ENCODE peak calls at places on chromosomes 5 and 9, in seven cellular contexts. One of them, this sample, is unnamed. For H3K79me2, the result is how much of the 10 kb centered on the place peaks cover.

GRCh38 chr5:42759456-42759855 is 2.8 kb downstream of the CCDC152 start:
- DNase-seq in hepatocyte: no peak
- DNase-seq in OCI-LY7: no peak
- DNase-seq in MM.1S: no peak
- DNase-seq in SK-N-SH: no peak
- DNase-seq in GM23338: no peak
- DNase-seq in neural progenitor cell: no peak
- DNase-seq in this sample: no peak

GRCh38 chr9:120710110-120710981 is 3.9 kb downstream of the MEGF9 start:
- DNase-seq in hepatocyte: no peak
- DNase-seq in OCI-LY7: peak
- DNase-seq in MM.1S: peak
- DNase-seq in SK-N-SH: peak
- DNase-seq in GM23338: peak
- DNase-seq in neural progenitor cell: peak
- DNase-seq in this sample: peak

GRCh38 chr5:54959673-54960418 is 25.5 kb downstream of the ESM1 start:
- DNase-seq in hepatocyte: no peak
- DNase-seq in OCI-LY7: peak
- DNase-seq in MM.1S: no peak
- DNase-seq in SK-N-SH: no peak
- DNase-seq in GM23338: peak
- DNase-seq in neural progenitor cell: peak
- DNase-seq in this sample: peak

GRCh38 chr5:73596705-73597328 is 29.2 kb upstream of the ARHGEF28 start:
- DNase-seq in hepatocyte: peak
- DNase-seq in OCI-LY7: peak
- DNase-seq in MM.1S: peak
- DNase-seq in SK-N-SH: peak
- DNase-seq in GM23338: peak
- DNase-seq in neural progenitor cell: peak
- DNase-seq in this sample: peak

GRCh38 chr9:132877818-132878694 is at the start of gene AK8:
- DNase-seq in hepatocyte: peak
- DNase-seq in OCI-LY7: peak
- DNase-seq in MM.1S: peak
- DNase-seq in SK-N-SH: peak
- DNase-seq in GM23338: peak
- DNase-seq in neural progenitor cell: peak
- DNase-seq in this sample: peak

GRCh38 chr5:103942587-103943186 is 380.1 kb upstream of the NUDT12 start:
- DNase-seq in hepatocyte: no peak
- DNase-seq in OCI-LY7: no peak
- DNase-seq in MM.1S: peak
- DNase-seq in SK-N-SH: peak
- DNase-seq in GM23338: no peak
- DNase-seq in neural progenitor cell: no peak
- DNase-seq in this sample: no peak

GRCh38 chr5:145830594-145830993 is 4.5 kb downstream of the PRELID2 start:
- DNase-seq in hepatocyte: no peak
- DNase-seq in OCI-LY7: no peak
- DNase-seq in MM.1S: no peak
- DNase-seq in SK-N-SH: no peak
- DNase-seq in GM23338: no peak
- DNase-seq in neural progenitor cell: no peak
- DNase-seq in this sample: peak

GRCh38 chr5:62578540-62578939 is at the start of gene LRRC70:
- DNase-seq in hepatocyte: peak
- DNase-seq in OCI-LY7: peak
- DNase-seq in MM.1S: peak
- DNase-seq in SK-N-SH: no peak
- DNase-seq in GM23338: peak
- DNase-seq in neural progenitor cell: peak
- DNase-seq in this sample: peak

GRCh38 chr5:57368010-57368409 is 114.6 kb downstream of the ACTBL2 start:
- DNase-seq in hepatocyte: no peak
- DNase-seq in OCI-LY7: no peak
- DNase-seq in MM.1S: no peak
- DNase-seq in SK-N-SH: peak
- DNase-seq in GM23338: no peak
- DNase-seq in neural progenitor cell: no peak
- DNase-seq in this sample: peak

GRCh38 chr5:164153469-164154172 is 648.2 kb downstream of the MAT2B start:
- DNase-seq in hepatocyte: no peak
- DNase-seq in OCI-LY7: no peak
- DNase-seq in MM.1S: no peak
- DNase-seq in SK-N-SH: no peak
- DNase-seq in GM23338: no peak
- DNase-seq in neural progenitor cell: no peak
- DNase-seq in this sample: no peak

GRCh38 chr5:102691434-102691833 is 63.7 kb upstream of the PAM start:
- DNase-seq in hepatocyte: peak
- DNase-seq in OCI-LY7: no peak
- DNase-seq in MM.1S: no peak
- DNase-seq in SK-N-SH: no peak
- DNase-seq in GM23338: no peak
- DNase-seq in neural progenitor cell: no peak
- DNase-seq in this sample: no peak

GRCh38 chr5:93741136-93741811 is at the start of gene POU5F2:
- DNase-seq in hepatocyte: no peak
- DNase-seq in OCI-LY7: no peak
- DNase-seq in MM.1S: no peak
- DNase-seq in SK-N-SH: peak
- DNase-seq in GM23338: peak
- DNase-seq in neural progenitor cell: no peak
- DNase-seq in this sample: no peak

GRCh38 chr9:12798066-12798770 is 23.4 kb downstream of the LURAP1L start:
- DNase-seq in hepatocyte: no peak
- DNase-seq in OCI-LY7: no peak
- DNase-seq in MM.1S: no peak
- DNase-seq in SK-N-SH: no peak
- DNase-seq in GM23338: no peak
- DNase-seq in neural progenitor cell: no peak
- DNase-seq in this sample: peak

GRCh38 chr5:175868996-175869638 is 2.3 kb upstream of the CPLX2 start:
- DNase-seq in hepatocyte: no peak
- DNase-seq in OCI-LY7: no peak
- DNase-seq in MM.1S: no peak
- DNase-seq in SK-N-SH: no peak
- DNase-seq in GM23338: no peak
- DNase-seq in neural progenitor cell: peak
- DNase-seq in this sample: no peak

GRCh38 chr9:75106856-75107255 is 18.5 kb downstream of the OSTF1 start:
- DNase-seq in hepatocyte: no peak
- DNase-seq in OCI-LY7: no peak
- DNase-seq in MM.1S: no peak
- DNase-seq in SK-N-SH: no peak
- DNase-seq in GM23338: no peak
- DNase-seq in neural progenitor cell: no peak
- DNase-seq in this sample: no peak

GRCh38 chr9:75105841-75106240 is 17.5 kb downstream of the OSTF1 start:
- DNase-seq in hepatocyte: no peak
- DNase-seq in OCI-LY7: no peak
- DNase-seq in MM.1S: no peak
- DNase-seq in SK-N-SH: no peak
- DNase-seq in GM23338: no peak
- DNase-seq in neural progenitor cell: no peak
- DNase-seq in this sample: no peak

GRCh38 chr9:75102177-75102790 is 14.0 kb downstream of the OSTF1 start:
- DNase-seq in hepatocyte: no peak
- DNase-seq in OCI-LY7: no peak
- DNase-seq in MM.1S: no peak
- DNase-seq in SK-N-SH: no peak
- DNase-seq in GM23338: no peak
- DNase-seq in neural progenitor cell: no peak
- DNase-seq in this sample: no peak

GRCh38 chr9:75105019-75105540 is 16.8 kb downstream of the OSTF1 start:
- DNase-seq in hepatocyte: no peak
- DNase-seq in OCI-LY7: no peak
- DNase-seq in MM.1S: no peak
- DNase-seq in SK-N-SH: no peak
- DNase-seq in GM23338: no peak
- DNase-seq in neural progenitor cell: no peak
- DNase-seq in this sample: no peak

DNA sequence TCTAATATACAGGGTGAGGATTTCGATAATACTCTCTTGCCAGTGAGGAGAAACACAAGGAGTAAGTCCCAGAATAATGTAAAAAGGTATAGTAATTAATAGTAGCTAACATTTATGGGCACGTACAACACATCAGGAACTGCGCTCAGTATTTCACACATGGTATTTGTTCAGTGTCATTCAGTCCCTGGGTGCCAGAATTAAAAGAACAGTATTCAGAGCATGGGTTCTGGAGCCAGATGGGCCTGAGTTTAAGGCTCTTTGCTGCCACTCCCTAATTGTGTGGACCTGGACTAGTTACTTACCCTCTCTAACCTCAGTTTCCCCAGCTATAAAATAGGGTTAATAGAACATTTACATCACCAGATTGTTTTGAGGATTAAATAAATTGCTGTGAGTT is 16.3 kb downstream of the OSTF1 start:
- DNase-seq in hepatocyte: no peak
- DNase-seq in OCI-LY7: no peak
- DNase-seq in MM.1S: no peak
- DNase-seq in SK-N-SH: no peak
- DNase-seq in GM23338: no peak
- DNase-seq in neural progenitor cell: no peak
- DNase-seq in this sample: no peak
- H3K79me2 ChIP-seq in hepatocyte: half or more
- H3K79me2 ChIP-seq in OCI-LY7: under half
- H3K79me2 ChIP-seq in MM.1S: half or more
- H3K79me2 ChIP-seq in SK-N-SH: under half
- H3K79me2 ChIP-seq in GM23338: under half
- H3K79me2 ChIP-seq in neural progenitor cell: under half
- H3K79me2 ChIP-seq in this sample: half or more

GRCh38 chr9:21964925-21965385 is 29.2 kb downstream of the CDKN2A start:
- DNase-seq in hepatocyte: peak
- DNase-seq in OCI-LY7: no peak
- DNase-seq in MM.1S: peak
- DNase-seq in SK-N-SH: no peak
- DNase-seq in GM23338: peak
- DNase-seq in neural progenitor cell: peak
- DNase-seq in this sample: peak
- H3K4me2 ChIP-seq in hepatocyte: peak
- H3K4me2 ChIP-seq in OCI-LY7: no peak
- H3K4me2 ChIP-seq in MM.1S: peak
- H3K4me2 ChIP-seq in SK-N-SH: peak
- H3K4me2 ChIP-seq in GM23338: peak
- H3K4me2 ChIP-seq in neural progenitor cell: peak
- H3K4me2 ChIP-seq in this sample: peak

DNA sequence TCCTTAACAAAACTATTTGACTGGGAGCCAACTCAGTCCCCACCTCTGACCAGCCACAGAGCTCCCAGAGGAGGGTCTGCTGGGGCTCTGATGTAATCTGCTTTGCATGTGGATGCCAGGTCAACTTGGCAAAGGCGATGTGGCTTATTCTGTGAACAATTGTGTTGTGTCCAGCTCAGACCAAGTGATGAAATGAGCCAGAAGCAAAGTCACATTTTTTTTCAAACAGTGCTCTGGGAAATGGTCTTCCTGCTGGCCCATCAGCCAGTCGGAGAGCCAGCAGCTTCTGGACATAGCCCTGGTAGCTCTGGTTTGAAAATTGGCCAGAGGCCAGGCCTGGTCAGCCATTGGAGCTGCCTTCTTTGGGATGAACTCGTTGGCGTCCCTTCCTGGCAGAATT is 86.5 kb downstream of the ANGPTL2 start:
- DNase-seq in hepatocyte: no peak
- DNase-seq in OCI-LY7: no peak
- DNase-seq in MM.1S: no peak
- DNase-seq in SK-N-SH: peak
- DNase-seq in GM23338: no peak
- DNase-seq in neural progenitor cell: no peak
- DNase-seq in this sample: peak
- TF ChIP-seq EZH2phosphoT487 in hepatocyte: no peak
- TF ChIP-seq EZH2phosphoT487 in OCI-LY7: no peak
- TF ChIP-seq EZH2phosphoT487 in MM.1S: no peak
- TF ChIP-seq EZH2phosphoT487 in SK-N-SH: no peak
- TF ChIP-seq EZH2phosphoT487 in GM23338: no peak
- TF ChIP-seq EZH2phosphoT487 in neural progenitor cell: no peak
- TF ChIP-seq EZH2phosphoT487 in this sample: no peak

GRCh38 chr5:142317673-142318261 is 7.1 kb downstream of the SPRY4 start:
- DNase-seq in hepatocyte: no peak
- DNase-seq in OCI-LY7: no peak
- DNase-seq in MM.1S: no peak
- DNase-seq in SK-N-SH: no peak
- DNase-seq in GM23338: no peak
- DNase-seq in neural progenitor cell: no peak
- DNase-seq in this sample: peak

GRCh38 chr5:142319105-142319504 is 5.7 kb downstream of the SPRY4 start:
- DNase-seq in hepatocyte: no peak
- DNase-seq in OCI-LY7: no peak
- DNase-seq in MM.1S: no peak
- DNase-seq in SK-N-SH: no peak
- DNase-seq in GM23338: no peak
- DNase-seq in neural progenitor cell: no peak
- DNase-seq in this sample: no peak

GRCh38 chr5:142320851-142321560 is 3.8 kb downstream of the SPRY4 start:
- DNase-seq in hepatocyte: no peak
- DNase-seq in OCI-LY7: no peak
- DNase-seq in MM.1S: no peak
- DNase-seq in SK-N-SH: peak
- DNase-seq in GM23338: peak
- DNase-seq in neural progenitor cell: peak
- DNase-seq in this sample: peak

GRCh38 chr5:142320427-142320732 is 4.4 kb downstream of the SPRY4 start:
- DNase-seq in hepatocyte: peak
- DNase-seq in OCI-LY7: no peak
- DNase-seq in MM.1S: no peak
- DNase-seq in SK-N-SH: no peak
- DNase-seq in GM23338: no peak
- DNase-seq in neural progenitor cell: peak
- DNase-seq in this sample: no peak

DNA sequence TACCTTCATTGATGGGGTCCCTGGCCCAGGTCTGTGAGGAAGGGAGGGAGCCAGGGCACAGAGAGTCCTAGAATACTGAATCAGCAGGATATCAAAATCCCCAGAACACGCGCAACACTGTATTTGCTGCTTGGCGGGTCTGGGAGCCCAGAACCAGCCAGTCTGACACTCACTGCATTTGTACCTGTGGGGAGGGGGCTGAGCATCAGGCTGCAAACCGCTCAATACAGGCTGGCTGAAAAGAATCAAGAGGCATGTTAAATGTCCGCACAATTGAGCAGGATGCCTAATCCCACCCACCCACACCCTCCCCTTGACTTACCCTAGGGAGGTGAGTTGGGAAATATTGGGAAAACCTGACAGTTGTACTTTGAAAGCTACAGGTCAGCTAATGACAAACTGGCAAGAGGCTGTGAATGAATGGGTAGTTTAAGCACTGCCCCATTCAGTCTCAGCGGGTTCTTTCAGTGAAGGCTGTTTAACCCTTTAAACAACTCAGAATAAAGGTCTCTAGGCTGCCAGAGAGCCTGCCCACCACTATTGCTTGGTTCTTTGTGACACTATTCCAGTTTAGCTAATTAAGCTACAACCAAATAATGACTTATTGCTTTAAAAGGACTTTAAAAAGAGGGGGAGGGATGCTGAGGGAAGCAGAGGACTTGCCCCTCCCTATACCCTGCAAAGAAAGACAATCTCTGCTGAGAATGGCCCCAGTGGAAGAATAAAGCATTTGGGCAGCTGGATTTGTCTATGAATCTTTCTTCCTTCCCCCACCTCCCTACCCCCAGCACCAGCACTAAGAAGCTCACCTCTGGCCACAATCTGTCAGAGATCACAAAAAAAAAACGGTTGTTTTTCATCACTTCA is 5.0 kb downstream of the SPRY4 start:
- DNase-seq in hepatocyte: no peak
- DNase-seq in OCI-LY7: no peak
- DNase-seq in MM.1S: no peak
- DNase-seq in SK-N-SH: no peak
- DNase-seq in GM23338: no peak
- DNase-seq in neural progenitor cell: peak
- DNase-seq in this sample: no peak
- H3K79me2 ChIP-seq in hepatocyte: half or more
- H3K79me2 ChIP-seq in OCI-LY7: under half
- H3K79me2 ChIP-seq in MM.1S: under half
- H3K79me2 ChIP-seq in SK-N-SH: half or more
- H3K79me2 ChIP-seq in GM23338: half or more
- H3K79me2 ChIP-seq in neural progenitor cell: under half
- H3K79me2 ChIP-seq in this sample: half or more

This sample was measured in GM23248.